ENCODE peak calls at places on chromosome 1, in ten cellular contexts. F is fibroblast of lung; H is A673; A is CD4-positive, CD25-positive, alpha-beta regulatory T cell; U is right lobe of liver; P is vagina; D is adipocyte; S is CD8-positive, alpha-beta T cell; W is mammary epithelial cell; G is BE2C. X is an unnamed sample. For H3K36me3, the result is how much of the 10 kb centered on the place peaks cover.

GRCh38 chr1:173509797-173510196 is 32.7 kb downstream of the PRDX6 start:
- DNase-seq in F (no peak), H (no peak), A (no peak), U (no peak), P (no peak), D (no peak), S (no peak), W (no peak), G (no peak), X (no peak)

GRCh38 chr1:204170494-204171155 is 4.5 kb upstream of the REN start:
- DNase-seq in F (no peak), H (no peak), A (no peak), U (peak), P (no peak), D (no peak), S (no peak), W (no peak), G (no peak), X (no peak)

GRCh38 chr1:236419502-236419901 is 25.4 kb downstream of the EDARADD start:
- DNase-seq in F (no peak), H (no peak), A (no peak), U (no peak), P (no peak), D (no peak), S (no peak), W (no peak), G (no peak), X (no peak)

GRCh38 chr1:242800521-242800920 is 276.0 kb upstream of the PLD5 start:
- DNase-seq in F (no peak), H (peak), A (no peak), U (no peak), P (no peak), D (no peak), S (no peak), W (no peak), G (no peak), X (no peak)

GRCh38 chr1:148372731-148373130 is 110.4 kb downstream of the PPIAL4G start:
- DNase-seq in F (no peak), H (no peak), A (peak), U (no peak), P (no peak), D (no peak), S (no peak), W (peak), G (no peak), X (no peak)

GRCh38 chr1:176574756-176575155 is 111.8 kb downstream of the PAPPA2 start:
- DNase-seq in F (no peak), H (no peak), A (no peak), U (no peak), P (no peak), D (no peak), S (no peak), W (no peak), G (no peak), X (no peak)

GRCh38 chr1:48492392-48492791 is 20.4 kb upstream of the SPATA6 start:
- DNase-seq in F (no peak), H (no peak), A (no peak), U (no peak), P (no peak), D (no peak), S (no peak), W (no peak), G (no peak), X (no peak)

GRCh38 chr1:6450005-6450450 is 15.9 kb downstream of the TNFRSF25 start:
- DNase-seq in F (no peak), H (no peak), A (no peak), U (peak), P (no peak), D (no peak), S (no peak), W (no peak), G (no peak), X (no peak)

GRCh38 chr1:168235937-168236336 is 10.1 kb downstream of the SFT2D2 start:
- DNase-seq in F (no peak), H (no peak), A (no peak), U (peak), P (no peak), D (no peak), S (no peak), W (no peak), G (no peak), X (no peak)

GRCh38 chr1:165452336-165453130 is 7.6 kb upstream of the RXRG start:
- DNase-seq in F (no peak), H (no peak), A (no peak), U (no peak), P (peak), D (no peak), S (no peak), W (no peak), G (no peak), X (no peak)

GRCh38 chr1:104132386-104132973 is 382.8 kb downstream of the AMY1C start:
- DNase-seq in F (peak), H (peak), A (no peak), U (no peak), P (no peak), D (peak), S (no peak), W (peak), G (peak), X (no peak)

GRCh38 chr1:198934901-198935301 is 296.1 kb downstream of the PTPRC start:
- DNase-seq in F (no peak), H (peak), A (peak), U (no peak), P (no peak), D (peak), S (peak), W (peak), G (no peak), X (no peak)

GRCh38 chr1:202112864-202113689 is 9.6 kb upstream of the GPR37L1 start:
- DNase-seq in F (peak), H (no peak), A (no peak), U (peak), P (no peak), D (peak), S (no peak), W (peak), G (no peak), X (no peak)

GRCh38 chr1:85975770-85976386 is 180.7 kb downstream of the COL24A1 start:
- DNase-seq in F (no peak), H (no peak), A (no peak), U (no peak), P (no peak), D (no peak), S (no peak), W (no peak), G (no peak), X (no peak)

GRCh38 chr1:161367684-161368398 is at the start of gene CFAP126:
- DNase-seq in F (peak), H (peak), A (peak), U (peak), P (no peak), D (peak), S (no peak), W (peak), G (peak), X (no peak)

GRCh38 chr1:71390518-71390917 is 309.7 kb upstream of the ZRANB2 start:
- DNase-seq in F (no peak), H (no peak), A (no peak), U (no peak), P (no peak), D (no peak), S (no peak), W (peak), G (no peak), X (no peak)

GRCh38 chr1:177883581-177883980 is 86.3 kb downstream of the SEC16B start:
- DNase-seq in F (no peak), H (no peak), A (no peak), U (no peak), P (no peak), D (no peak), S (no peak), W (no peak), G (no peak), X (no peak)

GRCh38 chr1:25573591-25573930 is 30.2 kb downstream of the LDLRAP1 start:
- DNase-seq in F (no peak), H (no peak), A (no peak), U (peak), P (no peak), D (no peak), S (no peak), W (peak), G (no peak), X (no peak)

GRCh38 chr1:161130266-161130665 is 2.2 kb downstream of the DEDD start:
- DNase-seq in F (no peak), H (no peak), A (no peak), U (no peak), P (no peak), D (no peak), S (no peak), W (no peak), G (no peak), X (no peak)

GRCh38 chr1:205961970-205962820 is 18.9 kb upstream of the SLC26A9 start:
- DNase-seq in F (peak), H (peak), A (no peak), U (no peak), P (no peak), D (no peak), S (no peak), W (no peak), G (no peak), X (no peak)

GRCh38 chr1:177620636-177621190 is 349.1 kb downstream of the SEC16B start:
- DNase-seq in F (no peak), H (no peak), A (no peak), U (no peak), P (no peak), D (peak), S (no peak), W (peak), G (no peak), X (no peak)

GRCh38 chr1:38085666-38086305 is 39.2 kb upstream of the POU3F1 start:
- DNase-seq in F (no peak), H (no peak), A (no peak), U (no peak), P (no peak), D (no peak), S (no peak), W (no peak), G (no peak), X (no peak)

GRCh38 chr1:207316622-207317510 is 4.6 kb upstream of the CD55 start:
- DNase-seq in F (no peak), H (no peak), A (no peak), U (no peak), P (no peak), D (no peak), S (no peak), W (peak), G (no peak), X (no peak)

GRCh38 chr1:21514245-21514644 is 5.0 kb downstream of the ALPL start:
- DNase-seq in F (no peak), H (no peak), A (no peak), U (no peak), P (no peak), D (no peak), S (no peak), W (no peak), G (no peak), X (no peak)

GRCh38 chr1:69993787-69994186 is 211.6 kb downstream of the LRRC40 start:
- DNase-seq in F (peak), H (peak), A (no peak), U (no peak), P (no peak), D (no peak), S (no peak), W (no peak), G (no peak), X (no peak)

GRCh38 chr1:57336793-57337192 is 87.1 kb downstream of the DAB1 start:
- DNase-seq in F (no peak), H (no peak), A (no peak), U (no peak), P (no peak), D (no peak), S (no peak), W (no peak), G (no peak), X (no peak)

GRCh38 chr1:83857108-83857507 is 141.8 kb downstream of the TTLL7 start:
- DNase-seq in F (peak), H (peak), A (no peak), U (no peak), P (no peak), D (peak), S (no peak), W (no peak), G (no peak), X (no peak)

GRCh38 chr1:175019524-175019923 is 3.7 kb downstream of the MRPS14 start:
- DNase-seq in F (no peak), H (no peak), A (no peak), U (no peak), P (no peak), D (no peak), S (no peak), W (no peak), G (no peak), X (no peak)

GRCh38 chr1:150872572-150872971 is 3.8 kb downstream of the ARNT start:
- DNase-seq in F (no peak), H (no peak), A (no peak), U (no peak), P (no peak), D (no peak), S (no peak), W (no peak), G (no peak), X (no peak)

GRCh38 chr1:189606795-189607476 is 870.7 kb downstream of the BRINP3 start:
- DNase-seq in F (peak), H (no peak), A (no peak), U (no peak), P (no peak), D (peak), S (no peak), W (peak), G (no peak), X (no peak)

GRCh38 chr1:53878492-53879105 is 11.0 kb downstream of the YIPF1 start:
- DNase-seq in F (peak), H (peak), A (no peak), U (no peak), P (no peak), D (peak), S (no peak), W (peak), G (no peak), X (no peak)

GRCh38 chr1:9823943-9824701 is at the start of gene CLSTN1:
- DNase-seq in F (peak), H (peak), A (peak), U (peak), P (no peak), D (peak), S (peak), W (peak), G (peak), X (peak)

GRCh38 chr1:110039641-110040040 is 5.2 kb downstream of the STRIP1 start:
- DNase-seq in F (no peak), H (no peak), A (no peak), U (no peak), P (no peak), D (no peak), S (no peak), W (no peak), G (no peak), X (no peak)

GRCh38 chr1:42385283-42385682 is 4.7 kb downstream of the RIMKLA start:
- DNase-seq in F (peak), H (no peak), A (no peak), U (no peak), P (no peak), D (peak), S (no peak), W (no peak), G (no peak), X (no peak)

GRCh38 chr1:42379794-42380616 is 587 bp upstream of the RIMKLA start:
- DNase-seq in F (peak), H (peak), A (no peak), U (no peak), P (no peak), D (peak), S (no peak), W (no peak), G (no peak), X (peak)

GRCh38 chr1:42386051-42386450 is 5.5 kb downstream of the RIMKLA start:
- DNase-seq in F (no peak), H (no peak), A (no peak), U (no peak), P (no peak), D (no peak), S (no peak), W (no peak), G (no peak), X (no peak)

GRCh38 chr1:42380617-42381423 is at the start of gene RIMKLA:
- DNase-seq in F (peak), H (peak), A (peak), U (peak), P (no peak), D (peak), S (peak), W (no peak), G (peak), X (peak)

DNA sequence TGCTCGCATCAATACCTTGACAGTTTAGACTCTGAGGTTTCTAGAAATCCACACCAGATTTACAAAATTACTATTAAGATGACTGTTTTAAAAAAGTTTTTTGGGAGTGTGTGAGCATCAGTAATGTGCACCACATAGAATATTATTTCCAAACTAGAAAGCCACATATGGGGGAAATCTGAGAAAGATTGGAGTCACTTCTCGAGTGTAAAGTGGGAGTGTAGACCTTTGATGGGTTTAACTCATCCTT is 757 bp downstream of the RIMKLA start:
- DNase-seq in F (no peak), H (no peak), A (no peak), U (no peak), P (no peak), D (no peak), S (no peak), W (no peak), G (no peak), X (no peak)
- H3K36me3 ChIP-seq in F (under half), H (under half), A (under half), U (under half), P (under half), D (under half), S (under half), W (under half), G (under half), X (under half)

GRCh38 chr1:32357619-32358018 is 4.7 kb downstream of the FAM229A start:
- DNase-seq in F (no peak), H (no peak), A (no peak), U (no peak), P (no peak), D (no peak), S (no peak), W (no peak), G (no peak), X (no peak)
- H3K36me3 ChIP-seq in F (under half), H (under half), A (under half), U (under half), P (under half), D (under half), S (under half), W (under half), G (under half), X (under half)

DNA sequence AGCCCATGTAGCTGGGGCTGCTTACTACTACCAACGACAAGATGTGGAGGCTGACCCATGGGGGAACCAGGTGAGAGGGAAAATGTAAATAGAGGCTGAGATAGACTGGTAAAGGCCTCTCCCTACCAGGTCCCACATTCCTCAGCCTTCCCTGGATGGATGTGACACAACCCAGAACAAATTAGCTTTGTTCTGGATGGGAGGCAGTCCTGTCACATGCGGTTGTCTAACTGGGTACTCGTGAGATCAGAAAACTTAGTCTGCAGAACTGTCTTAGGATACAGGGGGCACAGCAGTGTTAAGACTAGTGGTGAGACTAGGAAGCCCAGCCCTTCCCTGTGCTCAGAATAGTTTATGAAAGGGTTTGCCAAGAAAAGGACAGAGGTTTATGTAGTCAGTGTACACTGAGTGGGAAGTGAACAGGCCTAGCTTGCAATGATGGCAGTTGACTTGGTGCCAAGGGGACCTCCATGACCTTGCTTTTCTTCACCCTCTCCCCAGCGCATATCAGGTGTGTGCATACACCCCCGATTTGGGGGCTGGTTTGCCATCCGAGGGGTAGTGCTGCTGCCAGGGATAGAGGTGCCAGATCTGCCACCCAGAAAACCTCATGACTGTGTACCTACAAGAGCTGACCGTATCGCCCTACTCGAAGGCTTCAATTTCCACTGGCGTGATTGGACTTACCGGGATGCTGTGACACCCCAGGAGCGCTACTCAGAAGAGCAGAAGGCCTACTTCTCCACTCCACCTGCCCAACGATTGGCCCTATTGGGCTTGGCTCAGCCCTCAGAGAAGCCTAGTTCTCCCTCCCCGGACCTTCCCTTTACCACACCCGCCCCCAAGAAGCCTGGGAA is 8.4 kb downstream of the MMACHC start:
- DNase-seq in F (peak), H (peak), A (no peak), U (no peak), P (no peak), D (no peak), S (no peak), W (no peak), G (no peak), X (no peak)
- H3K36me3 ChIP-seq in F (under half), H (half or more), A (half or more), U (under half), P (under half), D (half or more), S (under half), W (under half), G (under half), X (under half)

DNA sequence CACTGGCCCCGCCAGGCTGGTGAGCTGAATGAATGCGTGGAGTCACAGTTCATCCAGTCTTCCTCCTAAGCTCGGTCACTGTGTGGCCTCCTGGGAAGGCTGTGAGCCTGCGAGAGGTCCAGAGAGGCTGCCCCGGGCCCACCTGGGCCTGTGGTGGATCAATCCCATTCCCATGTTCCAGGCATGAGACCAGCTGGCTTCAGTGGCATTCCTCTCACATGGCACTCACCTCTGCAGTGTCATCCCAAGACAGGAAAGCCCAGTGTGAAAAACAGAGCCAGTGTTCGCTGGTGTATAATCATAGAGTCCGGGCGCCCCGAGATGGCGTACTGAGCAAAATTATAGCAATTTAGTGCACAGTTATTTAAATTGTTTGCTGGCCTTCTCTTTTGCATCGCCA is 37.6 kb upstream of the EPHA8 start:
- DNase-seq in F (no peak), H (no peak), A (no peak), U (no peak), P (no peak), D (no peak), S (no peak), W (no peak), G (no peak), X (no peak)
- H3K36me3 ChIP-seq in F (under half), H (under half), A (half or more), U (under half), P (under half), D (half or more), S (under half), W (under half), G (under half), X (under half)

GRCh38 chr1:225412301-225412700 is 15.5 kb downstream of the LBR start:
- DNase-seq in F (no peak), H (no peak), A (no peak), U (no peak), P (no peak), D (no peak), S (no peak), W (no peak), G (no peak), X (no peak)

GRCh38 chr1:225415307-225415706 is 12.5 kb downstream of the LBR start:
- DNase-seq in F (no peak), H (no peak), A (no peak), U (no peak), P (no peak), D (no peak), S (no peak), W (no peak), G (no peak), X (no peak)

GRCh38 chr1:225415967-225416745 is 11.7 kb downstream of the LBR start:
- DNase-seq in F (no peak), H (peak), A (no peak), U (no peak), P (no peak), D (no peak), S (no peak), W (no peak), G (no peak), X (no peak)

GRCh38 chr1:225412803-225413338 is 15.0 kb downstream of the LBR start:
- DNase-seq in F (no peak), H (no peak), A (no peak), U (peak), P (no peak), D (no peak), S (no peak), W (no peak), G (no peak), X (no peak)

GRCh38 chr1:225413708-225414375 is 14.0 kb downstream of the LBR start:
- DNase-seq in F (no peak), H (no peak), A (no peak), U (no peak), P (no peak), D (no peak), S (no peak), W (no peak), G (no peak), X (no peak)
- H3K36me3 ChIP-seq in F (under half), H (half or more), A (half or more), U (under half), P (under half), D (half or more), S (half or more), W (under half), G (half or more), X (under half)

X was measured in aorta.